ENCODE peak calls at places on chromosomes 6 and 20, in four cellular contexts. J, W, Q and I are unnamed samples.

GRCh38 chr20:56974499-56975250 is 291.8 kb downstream of the BMP7 start:
- DNase-seq in J (peak), W (peak), Q (peak), I (no peak)

GRCh38 chr20:32823078-32823477 is 3.3 kb downstream of the MAPRE1 start:
- DNase-seq in J (no peak), W (no peak), Q (no peak), I (no peak)

GRCh38 chr6:105483492-105483891 is 80.6 kb upstream of the PREP start:
- DNase-seq in J (no peak), W (no peak), Q (peak), I (no peak)

GRCh38 chr20:52410182-52410647 is 218.6 kb upstream of the ZFP64 start:
- DNase-seq in J (no peak), W (no peak), Q (peak), I (no peak)

GRCh38 chr6:49649982-49650381 is 13.3 kb upstream of the RHAG start:
- DNase-seq in J (no peak), W (no peak), Q (no peak), I (no peak)

GRCh38 chr6:85129881-85130280 is 320.0 kb upstream of the NT5E start:
- DNase-seq in J (no peak), W (no peak), Q (no peak), I (no peak)

GRCh38 chr20:3233991-3234498 is 4.9 kb downstream of the SLC4A11 start:
- DNase-seq in J (no peak), W (no peak), Q (no peak), I (no peak)

GRCh38 chr6:71404145-71404966 is 115.7 kb downstream of the OGFRL1 start:
- DNase-seq in J (no peak), W (no peak), Q (no peak), I (no peak)

GRCh38 chr6:126067080-126067479 is 80.7 kb downstream of the TRMT11 start:
- DNase-seq in J (no peak), W (no peak), Q (no peak), I (no peak)

GRCh38 chr6:125952764-125953501 is 3.6 kb upstream of the HINT3 start:
- DNase-seq in J (no peak), W (peak), Q (no peak), I (no peak)